ENCODE peak calls at places on chromosomes 11 and 22, in six cellular contexts. K is HTR-8/SVneo; M is H54; E is stimulated activated CD8-positive, alpha-beta memory T cell treated with anti-CD3 and anti-CD28 coated beads, Interleukin-15, amount 100 ng/mL, for 1 hour; G is osteocyte; I is HuH-7.5. V is an unnamed sample.

GRCh38 chr22:44524806-44525205 is 26.8 kb upstream of the RTL6 start:
- DNase-seq in K (no peak), M (no peak), E (no peak), G (peak; percentile 53), I (no peak), V (no peak)

GRCh38 chr11:86922225-86922624 is 33.0 kb downstream of the FZD4 start:
- DNase-seq in K (no peak), M (no peak), E (no peak), G (no peak), I (no peak), V (no peak)

GRCh38 chr22:38872831-38873248 is 824 bp upstream of the CBX6 start:
- DNase-seq in K (no peak), M (peak; percentile 38), E (no peak), G (peak; percentile 86), I (peak; percentile 62), V (no peak)

GRCh38 chr11:7046474-7046873 is 26.2 kb downstream of the NLRP14 start:
- DNase-seq in K (no peak), M (no peak), E (no peak), G (no peak), I (no peak), V (no peak)

GRCh38 chr11:111155021-111155420 is 90.5 kb upstream of the POU2AF2 start:
- DNase-seq in K (no peak), M (no peak), E (no peak), G (no peak), I (no peak), V (no peak)

GRCh38 chr11:33172996-33173395 is 11.7 kb upstream of the CSTF3 start:
- DNase-seq in K (no peak), M (no peak), E (no peak), G (no peak), I (peak; percentile 31), V (no peak)

GRCh38 chr22:22576244-22576988 is 17.4 kb upstream of the PRAME start:
- DNase-seq in K (peak; percentile 35), M (peak; percentile 39), E (no peak), G (no peak), I (peak; percentile 64), V (no peak)

GRCh38 chr11:82864268-82864667 is 36.0 kb downstream of the PRCP start:
- DNase-seq in K (peak; percentile 58), M (peak; percentile 50), E (no peak), G (no peak), I (peak; percentile 18), V (peak; percentile 67)

GRCh38 chr11:80995523-80995922 is 1554.7 kb upstream of the TENM4 start:
- DNase-seq in K (no peak), M (no peak), E (no peak), G (no peak), I (no peak), V (no peak)

GRCh38 chr11:105609832-105610781 is at the start of gene GRIA4:
- DNase-seq in K (peak; percentile 41), M (no peak), E (no peak), G (peak; percentile 84), I (peak; percentile 9), V (peak; percentile 15)

GRCh38 chr22:24391836-24392217 is 35.6 kb upstream of the ADORA2A start:
- DNase-seq in K (no peak), M (no peak), E (no peak), G (no peak), I (no peak), V (no peak)

GRCh38 chr22:48884292-48884691 is 943.4 kb downstream of the BRD1 start:
- DNase-seq in K (no peak), M (no peak), E (no peak), G (peak; percentile 81), I (no peak), V (no peak)

GRCh38 chr22:45575173-45575572 is 72.5 kb downstream of the FBLN1 start:
- DNase-seq in K (no peak), M (no peak), E (no peak), G (no peak), I (no peak), V (no peak)

GRCh38 chr22:19955241-19956128 is 13.9 kb upstream of the TXNRD2 start:
- DNase-seq in K (no peak), M (no peak), E (no peak), G (no peak), I (no peak), V (no peak)

GRCh38 chr11:124570160-124570559 is 363 bp downstream of the OR8A1 start:
- DNase-seq in K (no peak), M (no peak), E (no peak), G (no peak), I (no peak), V (no peak)

GRCh38 chr11:69598147-69598546 is 42.8 kb upstream of the CCND1 start:
- DNase-seq in K (peak; percentile 60), M (no peak), E (no peak), G (no peak), I (no peak), V (no peak)

GRCh38 chr22:48434868-48435250 is 1392.8 kb downstream of the BRD1 start:
- DNase-seq in K (no peak), M (no peak), E (no peak), G (no peak), I (no peak), V (no peak)

GRCh38 chr11:3215346-3216026 is 3.1 kb downstream of the MRGPRG start:
- DNase-seq in K (no peak), M (no peak), E (no peak), G (no peak), I (no peak), V (no peak)

GRCh38 chr11:72013765-72014711 is 15.3 kb downstream of the IL18BP start:
- DNase-seq in K (no peak), M (no peak), E (no peak), G (no peak), I (no peak), V (no peak)

GRCh38 chr11:33040862-33041453 is 1.6 kb downstream of the TCP11L1 start:
- DNase-seq in K (no peak), M (no peak), E (no peak), G (no peak), I (no peak), V (no peak)

GRCh38 chr11:126732981-126733380 is 267.6 kb downstream of the KIRREL3 start:
- DNase-seq in K (no peak), M (no peak), E (no peak), G (no peak), I (no peak), V (no peak)

GRCh38 chr11:1636291-1636950 is 6.8 kb downstream of the KRTAP5-5 start:
- DNase-seq in K (no peak), M (no peak), E (no peak), G (no peak), I (no peak), V (no peak)

GRCh38 chr22:27842994-27843431 is 41.5 kb upstream of the MN1 start:
- DNase-seq in K (no peak), M (no peak), E (no peak), G (peak; percentile 38), I (no peak), V (no peak)

GRCh38 chr11:48013269-48013901 is 33.0 kb downstream of the PTPRJ start:
- DNase-seq in K (no peak), M (peak; percentile 75), E (no peak), G (no peak), I (peak; percentile 45), V (peak; percentile 54)

GRCh38 chr11:127193916-127194315 is 193.3 kb upstream of the KIRREL3 start:
- DNase-seq in K (no peak), M (no peak), E (no peak), G (no peak), I (no peak), V (no peak)

GRCh38 chr22:39283312-39284141 is 35.9 kb downstream of the RPL3 start:
- DNase-seq in K (peak; percentile 92), M (peak; percentile 86), E (no peak), G (no peak), I (no peak), V (peak; percentile 19)

GRCh38 chr11:47711816-47712215 is 3.4 kb downstream of the AGBL2 start:
- DNase-seq in K (no peak), M (no peak), E (no peak), G (no peak), I (no peak), V (no peak)

GRCh38 chr22:37819100-37819433 is 4.1 kb upstream of the GALR3 start:
- DNase-seq in K (no peak), M (no peak), E (no peak), G (no peak), I (no peak), V (no peak)

GRCh38 chr11:47143322-47143721 is 33.4 kb downstream of the ARFGAP2 start:
- DNase-seq in K (peak; percentile 53), M (peak; percentile 83), E (no peak), G (no peak), I (no peak), V (no peak)

GRCh38 chr22:45680932-45681700 is 9.5 kb downstream of the ATXN10 start:
- DNase-seq in K (no peak), M (no peak), E (no peak), G (no peak), I (no peak), V (peak; percentile 30)

GRCh38 chr11:93740802-93741093 is 547 bp downstream of the TAF1D start:
- DNase-seq in K (peak; percentile 37), M (no peak), E (peak; percentile 32), G (no peak), I (no peak), V (peak; percentile 66)